ENCODE peak calls at places on chromosomes 3 and 15, in five cellular contexts. D is right cardiac atrium, R is prostate gland, F is psoas muscle, L is GM12878. X is an unnamed sample.
A peak's percentile ranks its signal among the peaks of the same experiment; 100 is the strongest.

GRCh38 chr15:97790180-97790579 is 170.3 kb upstream of the ARRDC4 start:
- DNase-seq in L (no peak), F (no peak), R (no peak), D (no peak), X (no peak)

GRCh38 chr3:73510784-73511183 is 114.0 kb downstream of the PDZRN3 start:
- DNase-seq in R (no peak), L (no peak), D (no peak), F (no peak), X (no peak)

GRCh38 chr3:19967812-19968211 is 20.9 kb downstream of the RAB5A start:
- DNase-seq in D (no peak), F (no peak), R (no peak), L (no peak), X (no peak)

GRCh38 chr15:31236184-31237041 is 90.2 kb upstream of the KLF13 start:
- DNase-seq in L (no peak), R (peak; percentile 23), D (peak; percentile 78), F (peak; percentile 53), X (peak; percentile 75)

GRCh38 chr3:142586803-142587406 is 8.4 kb upstream of the ATR start:
- DNase-seq in L (no peak), F (no peak), R (peak; percentile 75), D (no peak), X (no peak)

GRCh38 chr3:177295116-177295515 is 97.8 kb upstream of the TBL1XR1 start:
- DNase-seq in F (no peak), L (no peak), R (peak; percentile 12), D (no peak), X (no peak)

GRCh38 chr3:61966200-61966599 is 404.8 kb downstream of the PTPRG start:
- DNase-seq in R (no peak), D (no peak), F (no peak), L (no peak), X (no peak)

GRCh38 chr3:37855363-37855970 is 6.2 kb upstream of the CTDSPL start:
- DNase-seq in D (peak; percentile 85), L (peak; percentile 5), R (peak; percentile 78), F (peak; percentile 86), X (peak; percentile 84)

GRCh38 chr3:132596816-132597433 is at the start of gene ACKR4:
- DNase-seq in L (no peak), F (no peak), R (no peak), D (no peak), X (no peak)

GRCh38 chr3:132593950-132594328 is 3.1 kb upstream of the ACKR4 start:
- DNase-seq in R (no peak), F (no peak), D (no peak), L (no peak), X (no peak)

GRCh38 chr3:132593241-132593949 is 3.7 kb upstream of the ACKR4 start:
- DNase-seq in L (no peak), F (no peak), D (no peak), R (no peak), X (no peak)

GRCh38 chr3:132596326-132596725 is 744 bp upstream of the ACKR4 start:
- DNase-seq in L (no peak), F (no peak), R (no peak), D (no peak), X (no peak)

GRCh38 chr3:132595036-132595435 is 2.0 kb upstream of the ACKR4 start:
- DNase-seq in L (no peak), R (no peak), D (no peak), F (no peak), X (no peak)
- H3K4me1 ChIP-seq in L (no peaks in the 10 kb centered on the region), R (no peaks in the 10 kb centered on the region), D (no peaks in the 10 kb centered on the region), F (no peaks in the 10 kb centered on the region), X (no peaks in the 10 kb centered on the region)

GRCh38 chr15:63874616-63875015 is 40.9 kb upstream of the HERC1 start:
- DNase-seq in L (no peak), R (no peak), F (no peak), D (no peak), X (no peak)

GRCh38 chr15:63870403-63871209 is 36.9 kb upstream of the HERC1 start:
- DNase-seq in R (no peak), L (no peak), D (peak; percentile 40), F (peak; percentile 34), X (no peak)

GRCh38 chr15:63876085-63876662 is 42.4 kb upstream of the HERC1 start:
- DNase-seq in R (no peak), D (no peak), L (no peak), F (no peak), X (no peak)

GRCh38 chr15:63870043-63870394 is 36.3 kb upstream of the HERC1 start:
- DNase-seq in F (no peak), D (no peak), R (no peak), L (no peak), X (no peak)

DNA sequence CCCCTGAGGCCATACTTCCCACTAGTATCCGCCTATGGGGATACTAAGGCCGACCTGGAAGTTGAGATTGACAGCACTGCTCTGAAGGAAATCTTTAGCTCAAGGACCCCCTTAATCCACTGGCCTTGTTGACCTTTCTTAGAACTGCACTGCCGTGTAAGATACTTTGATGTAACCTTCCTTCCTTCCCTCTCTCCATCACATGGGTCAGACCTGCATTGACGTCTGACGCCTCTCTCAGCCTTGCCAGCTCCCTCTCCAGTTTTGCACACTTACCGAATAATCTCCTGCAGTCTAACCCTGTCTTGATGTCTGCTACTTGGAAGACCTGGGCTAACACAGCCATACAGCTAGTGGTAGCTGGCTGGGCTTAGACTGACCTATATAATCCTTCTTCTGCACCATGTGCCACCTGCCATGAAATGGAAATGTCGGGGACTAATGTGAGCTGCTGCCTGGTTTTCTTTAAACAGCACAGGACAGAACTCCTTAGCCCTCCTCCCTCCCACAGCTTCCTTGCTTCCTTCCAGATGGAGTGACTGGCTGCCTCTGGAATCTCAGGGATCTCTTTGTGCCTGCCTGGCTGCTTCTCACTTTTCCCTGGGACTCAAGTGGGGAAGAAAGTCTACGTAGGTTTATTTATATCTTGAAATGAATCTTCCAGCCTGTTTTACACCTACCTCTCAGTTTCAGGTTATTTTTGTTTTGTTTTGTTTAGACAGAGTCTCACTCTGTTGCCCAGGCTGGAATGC is 39.2 kb upstream of the HERC1 start:
- DNase-seq in D (no peak), L (no peak), R (no peak), F (no peak), X (no peak)
- H3K27ac ChIP-seq in D (no peak overlapping the region), L (no peak overlapping the region), R (no peak overlapping the region), F (no peak overlapping the region), X (no peak overlapping the region)

DNA sequence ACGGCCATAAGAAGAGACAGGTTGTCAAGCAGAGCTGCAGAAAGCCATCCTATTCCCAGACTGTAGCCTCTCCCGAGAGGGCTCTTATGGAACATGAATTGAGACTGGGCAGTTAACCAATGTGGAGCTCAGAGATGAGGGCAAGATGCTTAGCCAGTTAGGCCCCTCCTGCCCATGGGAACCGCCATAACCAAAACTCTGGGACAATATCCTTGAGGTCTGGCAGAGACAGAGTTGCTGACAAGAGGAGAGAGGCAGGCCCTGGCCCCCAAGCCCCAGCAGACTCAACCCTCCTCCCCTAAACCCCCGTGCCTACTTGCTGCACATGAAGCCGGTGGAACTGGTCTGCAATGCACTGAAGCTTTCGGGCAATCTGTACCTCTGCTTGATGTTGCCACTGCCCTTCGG is 4.8 kb downstream of the BMF start:
- DNase-seq in R (no peak), L (no peak), F (no peak), D (no peak), X (no peak)
- H3K4me1 ChIP-seq in R (peaks cover 59% of the 10 kb centered on the region), L (peaks cover 85% of the 10 kb centered on the region), F (peaks cover 81% of the 10 kb centered on the region), D (peaks cover 47% of the 10 kb centered on the region), X (no peaks in the 10 kb centered on the region)

DNA sequence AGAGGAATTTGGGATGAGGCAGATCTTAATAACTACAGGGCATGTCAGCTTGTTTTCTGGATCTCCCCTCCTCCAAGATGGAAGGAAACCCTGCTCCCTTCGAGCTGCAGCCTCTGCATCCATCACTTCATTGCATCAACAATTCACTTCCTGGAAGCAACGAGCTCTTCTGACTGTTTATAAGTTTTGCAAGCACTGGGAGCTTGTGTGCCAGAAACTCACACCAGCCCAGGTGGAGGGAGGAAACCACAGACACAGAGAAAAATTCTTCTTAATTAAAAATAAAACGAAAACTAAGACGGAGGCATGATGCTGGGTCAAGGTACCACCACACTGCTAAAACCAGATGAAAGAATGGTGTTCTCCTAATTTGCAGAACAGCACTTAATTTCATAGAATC is 10.6 kb downstream of the LRIG1 start:
- DNase-seq in L (no peak), D (no peak), F (no peak), R (peak; percentile 43), X (no peak)
- H3K27ac ChIP-seq in L (no peak overlapping the region), D (no peak overlapping the region), F (peak overlapping the region; percentile 90), R (peak overlapping the region; percentile 97), X (no peak overlapping the region)

DNA sequence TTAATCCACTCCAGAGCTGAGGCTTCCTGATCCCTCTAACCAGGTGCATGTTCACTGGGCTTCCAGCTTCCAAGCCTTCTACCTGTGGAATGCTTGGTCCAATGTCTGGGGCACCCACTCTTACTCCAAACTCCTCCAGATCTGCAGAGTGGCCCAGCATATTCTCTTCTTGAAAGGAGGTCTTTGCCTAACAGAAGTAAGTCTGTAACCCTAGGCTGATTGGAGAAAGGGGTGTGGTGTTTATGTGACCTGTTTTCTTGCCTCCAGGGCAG is 105.5 kb downstream of the RPLP1 start:
- DNase-seq in D (no peak), R (no peak), F (no peak), L (no peak), X (no peak)
- H3K4me1 ChIP-seq in D (no peaks in the 10 kb centered on the region), R (peaks cover 13% of the 10 kb centered on the region), F (no peaks in the 10 kb centered on the region), L (no peaks in the 10 kb centered on the region), X (no peaks in the 10 kb centered on the region)

GRCh38 chr3:49641292-49641691 is 32.9 kb upstream of the APEH start:
- DNase-seq in R (no peak), D (no peak), F (no peak), L (no peak), X (no peak)

GRCh38 chr3:49642708-49643145 is 31.4 kb upstream of the APEH start:
- DNase-seq in F (no peak), R (no peak), L (no peak), D (no peak), X (no peak)

GRCh38 chr3:49644684-49645083 is 29.5 kb upstream of the APEH start:
- DNase-seq in R (no peak), F (no peak), L (no peak), D (no peak), X (no peak)

GRCh38 chr3:49639551-49639950 is 34.6 kb upstream of the APEH start:
- DNase-seq in L (no peak), R (no peak), F (no peak), D (no peak), X (no peak)

GRCh38 chr3:49641921-49642707 is 32.0 kb upstream of the APEH start:
- DNase-seq in D (no peak), R (no peak), F (no peak), L (no peak), X (no peak)
- H3K27ac ChIP-seq in D (no peak overlapping the region), R (no peak overlapping the region), F (no peak overlapping the region), L (no peak overlapping the region), X (no peak overlapping the region)

DNA sequence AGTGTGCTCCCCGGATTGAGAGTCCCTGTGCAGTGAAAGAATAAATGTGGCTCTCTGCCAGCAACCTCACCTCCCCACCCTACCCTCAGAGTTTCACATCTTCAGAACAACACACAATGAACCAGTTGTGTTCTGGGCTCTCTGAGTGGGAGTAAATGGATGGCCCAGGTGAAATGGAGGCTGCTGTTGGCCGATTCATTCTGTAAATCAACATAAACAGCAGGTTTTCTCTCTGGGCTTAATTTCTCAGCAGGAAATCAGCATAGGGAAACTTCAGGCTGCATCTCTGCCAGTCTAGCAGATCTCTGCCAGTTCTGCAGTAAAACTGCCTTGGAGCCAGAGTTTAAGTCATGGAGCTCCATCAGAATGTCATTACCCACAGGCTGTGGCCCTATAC is 54.6 kb upstream of the FURIN start:
- DNase-seq in D (no peak), F (no peak), R (no peak), L (no peak), X (no peak)
- H3K4me1 ChIP-seq in D (no peaks in the 10 kb centered on the region), F (no peaks in the 10 kb centered on the region), R (no peaks in the 10 kb centered on the region), L (peaks cover 25% of the 10 kb centered on the region), X (no peaks in the 10 kb centered on the region)

X was measured in right lobe of liver.